ENCODE peak calls at places on chromosome 12, in six cellular contexts. X is left ventricle myocardium inferior, F is uterus, B is astrocyte, S is ovary, D is K562. V is an unnamed sample.

GRCh38 chr12:47226199-47226598 is 146.4 kb upstream of the AMIGO2 start:
- DNase-seq in F (no peak), D (no peak), S (no peak), B (no peak), X (no peak), V (no peak)

GRCh38 chr12:76863005-76863670 is 15.7 kb downstream of the CSRP2 start:
- DNase-seq in X (no peak), D (no peak), B (peak; percentile 93), S (no peak), F (no peak), V (no peak)

GRCh38 chr12:1318327-1319031 is 275.9 kb downstream of the FBXL14 start:
- DNase-seq in X (no peak), S (no peak), F (peak; percentile 28), D (no peak), B (peak; percentile 62), V (no peak)

GRCh38 chr12:460301-461230 is 827 bp downstream of the B4GALNT3 start:
- DNase-seq in F (peak; percentile 35), S (peak; percentile 47), B (no peak), X (no peak), D (peak; percentile 39), V (peak; percentile 62)

GRCh38 chr12:116771651-116772050 is 33.5 kb downstream of the RNFT2 start:
- DNase-seq in D (no peak), B (no peak), S (no peak), F (no peak), X (no peak), V (no peak)

GRCh38 chr12:122190842-122191668 is 8.1 kb downstream of the LRRC43 start:
- DNase-seq in S (no peak), X (peak; percentile 48), F (no peak), D (peak; percentile 81), B (peak; percentile 20), V (peak; percentile 80)

GRCh38 chr12:50790081-50790480 is 26.2 kb downstream of the ATF1 start:
- DNase-seq in X (no peak), F (no peak), B (no peak), D (no peak), S (no peak), V (no peak)

GRCh38 chr12:30719060-30719459 is 23.4 kb upstream of the IPO8 start:
- DNase-seq in D (no peak), F (no peak), B (peak; percentile 79), X (no peak), S (no peak), V (no peak)

GRCh38 chr12:122086641-122087285 is 8.2 kb downstream of the MLXIP start:
- DNase-seq in S (no peak), X (no peak), B (no peak), F (no peak), D (no peak), V (no peak)

GRCh38 chr12:54370218-54370730 is 6.0 kb upstream of the GPR84 start:
- DNase-seq in B (peak; percentile 58), X (peak; percentile 72), S (peak; percentile 90), F (peak; percentile 86), D (peak; percentile 75), V (peak; percentile 83)

GRCh38 chr12:109915171-109916040 is 15.3 kb downstream of the TCHP start:
- DNase-seq in F (no peak), B (no peak), D (no peak), X (no peak), S (no peak), V (no peak)

GRCh38 chr12:130839770-130840355 is 813 bp upstream of the STX2 start:
- DNase-seq in B (no peak), S (no peak), D (no peak), F (no peak), X (no peak), V (no peak)

GRCh38 chr12:5745251-5745888 is 199.7 kb downstream of the ANO2 start:
- DNase-seq in B (no peak), S (no peak), F (no peak), D (peak; percentile 63), X (peak; percentile 66), V (peak; percentile 24)

GRCh38 chr12:2794261-2794735 is 472 bp upstream of the FKBP4 start:
- DNase-seq in F (no peak), X (no peak), B (peak; percentile 24), D (no peak), S (no peak), V (peak; percentile 57)

GRCh38 chr12:9756174-9756573 is 4.5 kb downstream of the CD69 start:
- DNase-seq in B (no peak), X (no peak), F (no peak), S (no peak), D (no peak), V (no peak)

GRCh38 chr12:9756756-9757155 is 3.9 kb downstream of the CD69 start:
- DNase-seq in D (no peak), F (no peak), S (no peak), B (no peak), X (no peak), V (no peak)

GRCh38 chr12:9757433-9758025 is 3.2 kb downstream of the CD69 start:
- DNase-seq in F (no peak), S (no peak), D (no peak), B (no peak), X (no peak), V (no peak)

GRCh38 chr12:9759680-9760592 is 765 bp downstream of the CD69 start:
- DNase-seq in D (no peak), X (no peak), S (no peak), F (no peak), B (no peak), V (no peak)

GRCh38 chr12:9758119-9758518 is 2.6 kb downstream of the CD69 start:
- DNase-seq in B (no peak), F (no peak), S (no peak), X (no peak), D (no peak), V (no peak)
- H3K4me3 ChIP-seq in B (no peak overlapping the region), F (no peak overlapping the region), S (no peak overlapping the region), X (no peak overlapping the region), D (peak overlapping the region; percentile 52), V (peak overlapping the region; percentile 25)

DNA sequence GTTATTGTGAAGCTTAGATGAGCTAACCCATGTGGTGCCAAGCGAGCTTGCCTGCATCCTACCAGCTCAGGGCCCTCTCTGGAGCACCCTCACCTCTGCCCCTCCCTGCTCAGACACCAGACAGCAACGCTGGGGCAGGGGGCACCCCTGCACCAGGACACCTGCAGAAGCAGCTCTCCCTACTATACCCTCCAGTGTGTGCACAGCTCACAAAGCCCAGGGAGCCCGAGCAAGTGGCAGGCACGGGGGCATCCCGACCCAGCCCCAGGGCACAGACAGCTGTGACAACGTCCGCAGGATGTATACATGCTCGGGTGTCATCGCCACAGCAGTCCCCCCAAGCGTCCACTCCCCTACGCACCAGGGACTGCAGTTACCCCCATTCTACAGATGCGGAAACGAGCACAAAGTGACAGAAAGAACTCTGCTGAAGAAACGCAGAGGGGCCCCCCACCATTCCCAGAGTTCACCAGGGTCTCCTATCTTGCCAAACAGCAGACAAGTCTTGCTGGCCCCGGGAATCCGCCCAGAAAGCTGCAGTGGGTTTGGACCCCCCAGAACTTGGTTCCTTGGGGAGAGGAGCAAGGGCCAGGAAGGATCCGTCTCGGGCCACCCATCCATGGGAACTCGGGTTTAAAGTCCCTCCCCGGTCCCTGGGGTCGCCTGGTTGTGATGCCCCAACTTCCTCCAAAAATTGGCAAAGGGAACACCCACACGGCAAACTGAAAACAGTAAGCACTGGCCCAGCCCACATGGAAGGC is 12.1 kb downstream of the NCOR2 start:
- DNase-seq in D (no peak), B (no peak), F (no peak), S (peak; percentile 20), X (no peak), V (no peak)
- H3K4me1 ChIP-seq in D (peaks cover 25% of the 10 kb centered on the region), B (peaks cover 22% of the 10 kb centered on the region), F (peaks cover 30% of the 10 kb centered on the region), S (peaks cover 40% of the 10 kb centered on the region), X (peaks cover 87% of the 10 kb centered on the region), V (peaks cover 57% of the 10 kb centered on the region)

GRCh38 chr12:8636581-8636980 is 23.9 kb upstream of the AICDA start:
- DNase-seq in F (no peak), S (no peak), B (no peak), X (no peak), D (no peak), V (no peak)
- H3K4me3 ChIP-seq in F (no peak overlapping the region), S (no peak overlapping the region), B (no peak overlapping the region), X (no peak overlapping the region), D (no peak overlapping the region), V (no peak overlapping the region)

GRCh38 chr12:59040043-59040442 is 119.7 kb upstream of the LRIG3 start:
- DNase-seq in B (peak; percentile 10), X (no peak), S (no peak), D (no peak), F (no peak), V (no peak)

GRCh38 chr12:59041241-59042121 is 121.2 kb upstream of the LRIG3 start:
- DNase-seq in D (no peak), X (no peak), S (no peak), F (no peak), B (peak; percentile 95), V (no peak)

GRCh38 chr12:59036973-59037807 is 116.9 kb upstream of the LRIG3 start:
- DNase-seq in D (no peak), F (no peak), B (peak; percentile 91), S (no peak), X (no peak), V (no peak)

GRCh38 chr12:59040651-59041050 is 120.3 kb upstream of the LRIG3 start:
- DNase-seq in D (no peak), X (no peak), S (no peak), F (peak; percentile 17), B (peak; percentile 97), V (no peak)

GRCh38 chr12:59039005-59039404 is 118.7 kb upstream of the LRIG3 start:
- DNase-seq in X (no peak), F (no peak), B (no peak), D (no peak), S (no peak), V (no peak)
- H3K4me1 ChIP-seq in X (no peaks in the 10 kb centered on the region), F (no peaks in the 10 kb centered on the region), B (peaks cover 38% of the 10 kb centered on the region), D (no peaks in the 10 kb centered on the region), S (peaks cover 2% of the 10 kb centered on the region), V (no peaks in the 10 kb centered on the region)

GRCh38 chr12:57547366-57548315 is 649 bp upstream of the DCTN2 start:
- DNase-seq in X (no peak), F (no peak), B (no peak), S (no peak), D (no peak), V (no peak)
- H3K4me3 ChIP-seq in X (peak overlapping the region; percentile 91), F (peak overlapping the region; percentile 92), B (peak overlapping the region; percentile 90), S (peak overlapping the region; percentile 79), D (peak overlapping the region; percentile 93), V (peak overlapping the region; percentile 97)

DNA sequence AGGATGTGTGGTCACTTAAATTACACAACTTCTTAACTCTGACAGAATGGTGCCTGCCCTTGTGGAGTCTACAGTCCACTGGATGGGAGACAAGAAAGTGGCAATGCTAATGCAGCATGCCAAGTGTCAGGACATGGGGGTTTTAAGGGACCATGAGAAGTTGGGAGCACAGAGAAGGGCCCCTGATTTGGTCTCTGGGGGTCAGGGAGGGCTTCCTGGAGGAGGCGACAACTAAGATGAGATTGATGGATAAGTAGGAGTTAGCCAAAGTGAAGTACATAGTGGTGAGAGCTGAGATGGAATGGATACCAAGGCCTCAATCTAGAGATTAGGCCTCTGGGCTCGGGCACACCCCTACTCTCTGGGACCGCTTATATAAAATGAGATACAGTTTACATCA is 236.7 kb downstream of the CHST11 start:
- DNase-seq in S (no peak), B (no peak), F (no peak), D (no peak), X (no peak), V (no peak)
- H3K4me1 ChIP-seq in S (no peaks in the 10 kb centered on the region), B (peaks cover 20% of the 10 kb centered on the region), F (no peaks in the 10 kb centered on the region), D (no peaks in the 10 kb centered on the region), X (peaks cover 5% of the 10 kb centered on the region), V (no peaks in the 10 kb centered on the region)

DNA sequence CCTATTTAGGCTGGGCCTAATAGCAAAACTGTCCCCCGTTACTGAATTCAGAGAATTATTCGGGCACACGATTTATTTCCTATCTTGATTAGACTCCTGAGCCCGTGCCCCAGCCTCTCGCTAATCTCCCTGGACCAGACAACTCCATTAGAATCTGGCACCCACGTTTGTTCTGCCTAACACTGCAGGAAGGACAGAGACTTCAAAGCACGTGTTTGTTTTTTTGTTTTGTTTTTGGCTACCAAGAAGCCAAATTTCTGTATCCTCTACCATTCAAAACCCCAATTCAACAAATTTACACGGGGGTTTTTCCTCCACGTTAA is 4.8 kb downstream of the USP44 start:
- DNase-seq in D (no peak), S (no peak), X (no peak), F (no peak), B (no peak), V (no peak)
- H3K4me3 ChIP-seq in D (no peak overlapping the region), S (no peak overlapping the region), X (no peak overlapping the region), F (no peak overlapping the region), B (no peak overlapping the region), V (no peak overlapping the region)

V was measured in psoas muscle.